ENCODE peak calls at places on chromosome 18, in seven cellular contexts. One of them, this sample, is unnamed.

GRCh38 chr18:26190506-26190905 is 35.7 kb upstream of the TAF4B start:
- ATAC-seq in body of pancreas: no peak
- ATAC-seq in naive thymus-derived CD4-positive, alpha-beta T cell: peak; percentile 85
- ATAC-seq in RWPE2: no peak
- ATAC-seq in gastrocnemius medialis: no peak
- ATAC-seq in heart right ventricle: no peak
- ATAC-seq in psoas muscle: no peak
- ATAC-seq in this sample: no peak

GRCh38 chr18:48186084-48186798 is 222.9 kb downstream of the ZBTB7C start:
- ATAC-seq in heart right ventricle: peak; percentile 78
- ATAC-seq in RWPE2: peak; percentile 71
- ATAC-seq in naive thymus-derived CD4-positive, alpha-beta T cell: no peak
- ATAC-seq in psoas muscle: no peak
- ATAC-seq in gastrocnemius medialis: no peak
- ATAC-seq in body of pancreas: no peak
- ATAC-seq in this sample: peak; percentile 66

GRCh38 chr18:76262956-76263955 is 231.8 kb downstream of the ZNF516 start:
- ATAC-seq in heart right ventricle: no peak
- ATAC-seq in gastrocnemius medialis: no peak
- ATAC-seq in RWPE2: no peak
- ATAC-seq in naive thymus-derived CD4-positive, alpha-beta T cell: no peak
- ATAC-seq in body of pancreas: no peak
- ATAC-seq in psoas muscle: no peak
- ATAC-seq in this sample: no peak

GRCh38 chr18:68428026-68428425 is 286.9 kb downstream of the TMX3 start:
- ATAC-seq in psoas muscle: no peak
- ATAC-seq in body of pancreas: no peak
- ATAC-seq in gastrocnemius medialis: peak; percentile 36
- ATAC-seq in naive thymus-derived CD4-positive, alpha-beta T cell: no peak
- ATAC-seq in RWPE2: peak; percentile 92
- ATAC-seq in heart right ventricle: peak; percentile 49
- ATAC-seq in this sample: no peak

GRCh38 chr18:36075862-36076587 is 8.7 kb upstream of the RPRD1A start:
- ATAC-seq in naive thymus-derived CD4-positive, alpha-beta T cell: peak; percentile 73
- ATAC-seq in heart right ventricle: no peak
- ATAC-seq in gastrocnemius medialis: peak; percentile 68
- ATAC-seq in psoas muscle: no peak
- ATAC-seq in RWPE2: peak; percentile 93
- ATAC-seq in body of pancreas: no peak
- ATAC-seq in this sample: no peak

GRCh38 chr18:11020867-11021414 is 128.4 kb downstream of the PIEZO2 start:
- ATAC-seq in naive thymus-derived CD4-positive, alpha-beta T cell: no peak
- ATAC-seq in RWPE2: no peak
- ATAC-seq in gastrocnemius medialis: no peak
- ATAC-seq in body of pancreas: no peak
- ATAC-seq in psoas muscle: no peak
- ATAC-seq in heart right ventricle: no peak
- ATAC-seq in this sample: no peak

GRCh38 chr18:72692595-72692994 is 148.5 kb upstream of the CBLN2 start:
- ATAC-seq in psoas muscle: no peak
- ATAC-seq in gastrocnemius medialis: no peak
- ATAC-seq in heart right ventricle: no peak
- ATAC-seq in naive thymus-derived CD4-positive, alpha-beta T cell: no peak
- ATAC-seq in body of pancreas: no peak
- ATAC-seq in RWPE2: no peak
- ATAC-seq in this sample: no peak

GRCh38 chr18:77101410-77102245 is 31.0 kb downstream of the MBP start:
- ATAC-seq in RWPE2: peak; percentile 86
- ATAC-seq in naive thymus-derived CD4-positive, alpha-beta T cell: peak; percentile 62
- ATAC-seq in psoas muscle: peak; percentile 87
- ATAC-seq in heart right ventricle: peak; percentile 56
- ATAC-seq in gastrocnemius medialis: peak; percentile 90
- ATAC-seq in body of pancreas: peak; percentile 43
- ATAC-seq in this sample: peak; percentile 85

GRCh38 chr18:2606335-2606734 is 35.0 kb downstream of the NDC80 start:
- ATAC-seq in RWPE2: no peak
- ATAC-seq in psoas muscle: no peak
- ATAC-seq in body of pancreas: no peak
- ATAC-seq in gastrocnemius medialis: no peak
- ATAC-seq in naive thymus-derived CD4-positive, alpha-beta T cell: peak; percentile 73
- ATAC-seq in heart right ventricle: no peak
- ATAC-seq in this sample: no peak

GRCh38 chr18:70907673-70908072 is 618.8 kb downstream of the SOCS6 start:
- ATAC-seq in naive thymus-derived CD4-positive, alpha-beta T cell: no peak
- ATAC-seq in heart right ventricle: no peak
- ATAC-seq in psoas muscle: no peak
- ATAC-seq in gastrocnemius medialis: no peak
- ATAC-seq in RWPE2: no peak
- ATAC-seq in body of pancreas: no peak
- ATAC-seq in this sample: no peak

GRCh38 chr18:35024965-35025364 is 16.2 kb upstream of the MAPRE2 start:
- ATAC-seq in heart right ventricle: peak; percentile 87
- ATAC-seq in gastrocnemius medialis: peak; percentile 82
- ATAC-seq in body of pancreas: peak; percentile 99
- ATAC-seq in RWPE2: no peak
- ATAC-seq in naive thymus-derived CD4-positive, alpha-beta T cell: no peak
- ATAC-seq in psoas muscle: peak; percentile 64
- ATAC-seq in this sample: peak; percentile 95

GRCh38 chr18:13542520-13542847 is 183.9 kb downstream of the FAM210A start:
- ATAC-seq in psoas muscle: no peak
- ATAC-seq in naive thymus-derived CD4-positive, alpha-beta T cell: no peak
- ATAC-seq in body of pancreas: no peak
- ATAC-seq in RWPE2: no peak
- ATAC-seq in heart right ventricle: peak; percentile 6
- ATAC-seq in gastrocnemius medialis: no peak
- ATAC-seq in this sample: no peak

GRCh38 chr18:7557891-7558454 is 9.1 kb upstream of the PTPRM start:
- ATAC-seq in body of pancreas: peak; percentile 9
- ATAC-seq in heart right ventricle: peak; percentile 85
- ATAC-seq in gastrocnemius medialis: no peak
- ATAC-seq in psoas muscle: no peak
- ATAC-seq in RWPE2: no peak
- ATAC-seq in naive thymus-derived CD4-positive, alpha-beta T cell: no peak
- ATAC-seq in this sample: no peak

GRCh38 chr18:7789853-7790552 is 222.9 kb downstream of the PTPRM start:
- ATAC-seq in body of pancreas: peak; percentile 71
- ATAC-seq in RWPE2: peak; percentile 58
- ATAC-seq in psoas muscle: peak; percentile 30
- ATAC-seq in heart right ventricle: peak; percentile 61
- ATAC-seq in naive thymus-derived CD4-positive, alpha-beta T cell: no peak
- ATAC-seq in gastrocnemius medialis: peak; percentile 66
- ATAC-seq in this sample: no peak

GRCh38 chr18:34999734-35000397 is 41.3 kb upstream of the MAPRE2 start:
- ATAC-seq in body of pancreas: no peak
- ATAC-seq in naive thymus-derived CD4-positive, alpha-beta T cell: no peak
- ATAC-seq in gastrocnemius medialis: peak; percentile 72
- ATAC-seq in RWPE2: no peak
- ATAC-seq in heart right ventricle: peak; percentile 66
- ATAC-seq in psoas muscle: peak; percentile 71
- ATAC-seq in this sample: no peak

GRCh38 chr18:78431606-78432005 is 548.0 kb upstream of the SALL3 start:
- ATAC-seq in RWPE2: no peak
- ATAC-seq in naive thymus-derived CD4-positive, alpha-beta T cell: no peak
- ATAC-seq in psoas muscle: no peak
- ATAC-seq in gastrocnemius medialis: no peak
- ATAC-seq in body of pancreas: no peak
- ATAC-seq in heart right ventricle: no peak
- ATAC-seq in this sample: no peak

GRCh38 chr18:78436110-78436509 is 543.5 kb upstream of the SALL3 start:
- ATAC-seq in body of pancreas: no peak
- ATAC-seq in RWPE2: no peak
- ATAC-seq in psoas muscle: no peak
- ATAC-seq in gastrocnemius medialis: no peak
- ATAC-seq in naive thymus-derived CD4-positive, alpha-beta T cell: no peak
- ATAC-seq in heart right ventricle: no peak
- ATAC-seq in this sample: no peak

GRCh38 chr18:78427081-78427480 is 552.5 kb upstream of the SALL3 start:
- ATAC-seq in naive thymus-derived CD4-positive, alpha-beta T cell: no peak
- ATAC-seq in psoas muscle: no peak
- ATAC-seq in RWPE2: no peak
- ATAC-seq in gastrocnemius medialis: no peak
- ATAC-seq in heart right ventricle: no peak
- ATAC-seq in body of pancreas: no peak
- ATAC-seq in this sample: no peak

GRCh38 chr18:78429127-78430108 is 550.2 kb upstream of the SALL3 start:
- ATAC-seq in heart right ventricle: no peak
- ATAC-seq in naive thymus-derived CD4-positive, alpha-beta T cell: peak; percentile 22
- ATAC-seq in psoas muscle: no peak
- ATAC-seq in body of pancreas: no peak
- ATAC-seq in gastrocnemius medialis: no peak
- ATAC-seq in RWPE2: no peak
- ATAC-seq in this sample: peak; percentile 36

DNA sequence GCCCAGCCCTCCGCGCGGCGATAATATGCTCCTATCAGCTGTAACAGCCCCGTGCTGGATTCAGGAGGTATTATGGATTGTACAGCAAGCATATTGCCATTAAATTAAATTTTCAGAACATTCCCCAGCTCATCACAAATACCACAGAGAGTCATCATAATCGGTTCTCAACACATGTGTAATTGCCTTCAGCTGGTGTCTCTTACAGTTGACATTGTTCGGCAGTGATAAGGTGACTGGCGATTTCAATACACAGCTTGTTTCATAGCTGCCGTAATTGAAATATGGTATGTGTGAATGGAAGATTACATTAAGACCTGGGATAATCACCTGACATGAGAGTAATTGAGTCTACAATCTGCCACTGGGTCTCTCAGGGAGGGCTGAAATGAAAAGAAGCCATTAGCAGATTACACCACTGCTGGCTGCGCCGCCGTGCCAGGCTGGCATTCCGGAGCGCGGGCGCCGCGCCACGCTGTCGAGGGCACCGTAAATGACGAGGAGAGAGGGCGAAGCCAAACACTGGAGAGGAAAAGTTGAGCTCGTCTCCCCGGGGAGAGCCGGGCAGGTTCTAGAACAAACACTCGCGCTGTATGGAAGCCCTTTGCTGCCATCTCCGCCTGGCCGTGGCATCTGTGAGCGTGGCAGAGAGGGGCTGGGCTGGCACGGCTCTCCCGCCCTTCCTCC is 549.3 kb upstream of the SALL3 start:
- ATAC-seq in gastrocnemius medialis: no peak
- ATAC-seq in naive thymus-derived CD4-positive, alpha-beta T cell: no peak
- ATAC-seq in RWPE2: no peak
- ATAC-seq in body of pancreas: no peak
- ATAC-seq in psoas muscle: no peak
- ATAC-seq in heart right ventricle: no peak
- ATAC-seq in this sample: no peak
- H3K4me3 ChIP-seq in gastrocnemius medialis: no peak overlapping the region
- H3K4me3 ChIP-seq in naive thymus-derived CD4-positive, alpha-beta T cell: no peak overlapping the region
- H3K4me3 ChIP-seq in RWPE2: no peak overlapping the region
- H3K4me3 ChIP-seq in body of pancreas: no peak overlapping the region
- H3K4me3 ChIP-seq in psoas muscle: no peak overlapping the region
- H3K4me3 ChIP-seq in heart right ventricle: no peak overlapping the region
- H3K4me3 ChIP-seq in this sample: no peak overlapping the region

GRCh38 chr18:51038110-51038509 is 8.1 kb downstream of the SMAD4 start:
- ATAC-seq in heart right ventricle: no peak
- ATAC-seq in RWPE2: no peak
- ATAC-seq in psoas muscle: peak; percentile 38
- ATAC-seq in body of pancreas: peak; percentile 81
- ATAC-seq in gastrocnemius medialis: no peak
- ATAC-seq in naive thymus-derived CD4-positive, alpha-beta T cell: no peak
- ATAC-seq in this sample: no peak
- H3K4me1 ChIP-seq in heart right ventricle: peaks cover 69% of the 10 kb centered on the region
- H3K4me1 ChIP-seq in RWPE2: peaks cover 4% of the 10 kb centered on the region
- H3K4me1 ChIP-seq in psoas muscle: peaks cover 86% of the 10 kb centered on the region
- H3K4me1 ChIP-seq in body of pancreas: peaks cover 81% of the 10 kb centered on the region
- H3K4me1 ChIP-seq in gastrocnemius medialis: peaks cover 91% of the 10 kb centered on the region
- H3K4me1 ChIP-seq in naive thymus-derived CD4-positive, alpha-beta T cell: peaks cover 39% of the 10 kb centered on the region
- H3K4me1 ChIP-seq in this sample: peaks cover 100% of the 10 kb centered on the region

GRCh38 chr18:62179213-62179612 is 7.6 kb downstream of the PIGN start:
- ATAC-seq in RWPE2: no peak
- ATAC-seq in psoas muscle: no peak
- ATAC-seq in gastrocnemius medialis: no peak
- ATAC-seq in heart right ventricle: no peak
- ATAC-seq in body of pancreas: no peak
- ATAC-seq in naive thymus-derived CD4-positive, alpha-beta T cell: no peak
- ATAC-seq in this sample: no peak

GRCh38 chr18:62177271-62177670 is 9.6 kb downstream of the PIGN start:
- ATAC-seq in heart right ventricle: no peak
- ATAC-seq in body of pancreas: no peak
- ATAC-seq in RWPE2: no peak
- ATAC-seq in psoas muscle: no peak
- ATAC-seq in naive thymus-derived CD4-positive, alpha-beta T cell: no peak
- ATAC-seq in gastrocnemius medialis: no peak
- ATAC-seq in this sample: no peak

GRCh38 chr18:62183578-62184195 is 3.2 kb downstream of the PIGN start:
- ATAC-seq in RWPE2: no peak
- ATAC-seq in gastrocnemius medialis: no peak
- ATAC-seq in body of pancreas: no peak
- ATAC-seq in psoas muscle: no peak
- ATAC-seq in naive thymus-derived CD4-positive, alpha-beta T cell: no peak
- ATAC-seq in heart right ventricle: no peak
- ATAC-seq in this sample: no peak

GRCh38 chr18:62186656-62187542 is at the start of the genes PIGN and RELCH:
- ATAC-seq in psoas muscle: peak; percentile 99
- ATAC-seq in gastrocnemius medialis: peak; percentile 97
- ATAC-seq in heart right ventricle: peak; percentile 99
- ATAC-seq in naive thymus-derived CD4-positive, alpha-beta T cell: peak; percentile 97
- ATAC-seq in body of pancreas: peak; percentile 98
- ATAC-seq in RWPE2: peak; percentile 90
- ATAC-seq in this sample: peak; percentile 99

DNA sequence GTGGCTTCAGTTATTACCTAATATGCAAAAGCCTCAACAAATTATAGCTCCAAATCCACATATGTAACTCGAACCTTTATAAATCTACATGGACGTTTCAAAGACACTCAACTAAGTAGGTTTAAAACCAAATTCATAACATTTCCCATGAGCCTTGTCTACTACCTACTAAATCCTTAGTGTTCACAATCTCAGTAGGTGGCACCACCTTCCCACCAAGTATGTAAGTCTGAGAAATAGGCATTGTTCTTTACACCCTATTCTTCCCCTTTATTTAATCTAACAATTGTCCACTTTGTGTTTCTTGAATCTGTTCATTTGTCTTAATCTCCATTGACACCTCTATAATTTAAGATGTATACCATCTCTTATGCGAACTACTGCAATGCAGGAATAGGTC is 4.6 kb downstream of the PIGN start:
- ATAC-seq in gastrocnemius medialis: no peak
- ATAC-seq in psoas muscle: no peak
- ATAC-seq in RWPE2: no peak
- ATAC-seq in naive thymus-derived CD4-positive, alpha-beta T cell: no peak
- ATAC-seq in heart right ventricle: no peak
- ATAC-seq in body of pancreas: no peak
- ATAC-seq in this sample: no peak
- H3K27me3 ChIP-seq in gastrocnemius medialis: no peaks in the 10 kb centered on the region
- H3K27me3 ChIP-seq in psoas muscle: no peaks in the 10 kb centered on the region
- H3K27me3 ChIP-seq in RWPE2: no peaks in the 10 kb centered on the region
- H3K27me3 ChIP-seq in naive thymus-derived CD4-positive, alpha-beta T cell: no peaks in the 10 kb centered on the region
- H3K27me3 ChIP-seq in heart right ventricle: no peaks in the 10 kb centered on the region
- H3K27me3 ChIP-seq in body of pancreas: no peaks in the 10 kb centered on the region
- H3K27me3 ChIP-seq in this sample: no peaks in the 10 kb centered on the region

DNA sequence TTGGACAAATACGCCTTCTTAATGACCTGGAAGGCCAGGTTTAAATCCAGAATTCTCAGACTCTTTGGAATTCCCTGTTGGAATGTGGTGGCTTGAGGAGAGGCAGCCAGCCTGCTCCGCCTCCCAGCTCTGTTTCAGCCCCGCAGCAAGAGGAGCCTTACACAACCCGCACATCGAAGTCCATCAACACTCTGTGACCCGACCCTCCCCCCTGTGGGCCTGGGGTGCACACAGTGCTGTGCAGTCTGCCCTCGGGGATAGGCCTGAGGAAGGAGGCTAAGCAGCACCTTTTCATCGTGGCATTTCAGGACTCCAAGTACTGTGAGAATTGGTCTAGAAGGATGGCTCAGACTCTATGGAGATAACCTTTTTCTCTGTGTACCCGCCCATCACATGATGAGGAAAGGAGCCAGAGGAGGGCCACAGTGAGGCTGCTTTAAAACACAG is 73.7 kb downstream of the GREB1L start:
- ATAC-seq in RWPE2: no peak
- ATAC-seq in gastrocnemius medialis: peak; percentile 39
- ATAC-seq in naive thymus-derived CD4-positive, alpha-beta T cell: no peak
- ATAC-seq in heart right ventricle: no peak
- ATAC-seq in psoas muscle: no peak
- ATAC-seq in body of pancreas: no peak
- ATAC-seq in this sample: peak; percentile 31
- H3K4me3 ChIP-seq in RWPE2: no peak overlapping the region
- H3K4me3 ChIP-seq in gastrocnemius medialis: no peak overlapping the region
- H3K4me3 ChIP-seq in naive thymus-derived CD4-positive, alpha-beta T cell: no peak overlapping the region
- H3K4me3 ChIP-seq in heart right ventricle: no peak overlapping the region
- H3K4me3 ChIP-seq in psoas muscle: no peak overlapping the region
- H3K4me3 ChIP-seq in body of pancreas: no peak overlapping the region
- H3K4me3 ChIP-seq in this sample: no peak overlapping the region